ENCODE peak calls at places on chromosomes 6 and 20, in five cellular contexts. One of them, this sample, is unnamed.

GRCh38 chr6:127907960-127908640 is 7.2 kb upstream of the THEMIS start:
- DNase-seq in astrocyte of the spinal cord: no peak
- DNase-seq in fibroblast of lung: no peak
- DNase-seq in gastrocnemius medialis: no peak
- DNase-seq in tibial artery: no peak
- DNase-seq in this sample: no peak

GRCh38 chr6:137451926-137452325 is 42.3 kb downstream of the OLIG3 start:
- DNase-seq in tibial artery: no peak
- DNase-seq in fibroblast of lung: peak
- DNase-seq in astrocyte of the spinal cord: peak
- DNase-seq in gastrocnemius medialis: no peak
- DNase-seq in this sample: peak

GRCh38 chr6:22248513-22249308 is 48.1 kb downstream of the PRL start:
- DNase-seq in fibroblast of lung: peak
- DNase-seq in gastrocnemius medialis: no peak
- DNase-seq in tibial artery: no peak
- DNase-seq in astrocyte of the spinal cord: peak
- DNase-seq in this sample: no peak

GRCh38 chr20:48531505-48531904 is 296.3 kb downstream of the PREX1 start:
- DNase-seq in astrocyte of the spinal cord: no peak
- DNase-seq in gastrocnemius medialis: no peak
- DNase-seq in tibial artery: no peak
- DNase-seq in fibroblast of lung: no peak
- DNase-seq in this sample: peak

GRCh38 chr6:138410972-138411667 is 7.1 kb downstream of the HEBP2 start:
- DNase-seq in fibroblast of lung: peak
- DNase-seq in gastrocnemius medialis: no peak
- DNase-seq in tibial artery: no peak
- DNase-seq in astrocyte of the spinal cord: peak
- DNase-seq in this sample: peak

GRCh38 chr6:124119591-124119990 is 315.9 kb downstream of the NKAIN2 start:
- DNase-seq in tibial artery: no peak
- DNase-seq in fibroblast of lung: no peak
- DNase-seq in gastrocnemius medialis: peak
- DNase-seq in astrocyte of the spinal cord: no peak
- DNase-seq in this sample: no peak

GRCh38 chr6:3584611-3585010 is 127.8 kb upstream of the SLC22A23 start:
- DNase-seq in tibial artery: no peak
- DNase-seq in gastrocnemius medialis: no peak
- DNase-seq in astrocyte of the spinal cord: no peak
- DNase-seq in fibroblast of lung: no peak
- DNase-seq in this sample: no peak

GRCh38 chr6:16344756-16345155 is 106.4 kb downstream of the GMPR start:
- DNase-seq in tibial artery: no peak
- DNase-seq in gastrocnemius medialis: no peak
- DNase-seq in fibroblast of lung: peak
- DNase-seq in astrocyte of the spinal cord: peak
- DNase-seq in this sample: peak

GRCh38 chr20:57274299-57274698 is 7.9 kb upstream of the BMP7 start:
- DNase-seq in astrocyte of the spinal cord: no peak
- DNase-seq in fibroblast of lung: no peak
- DNase-seq in gastrocnemius medialis: no peak
- DNase-seq in tibial artery: no peak
- DNase-seq in this sample: no peak

GRCh38 chr6:141848029-141848890 is 284.5 kb upstream of the GJE1 start:
- DNase-seq in astrocyte of the spinal cord: peak
- DNase-seq in tibial artery: no peak
- DNase-seq in fibroblast of lung: no peak
- DNase-seq in gastrocnemius medialis: no peak
- DNase-seq in this sample: peak

GRCh38 chr6:159134701-159135364 is 34.4 kb upstream of the FNDC1 start:
- DNase-seq in gastrocnemius medialis: peak
- DNase-seq in fibroblast of lung: peak
- DNase-seq in tibial artery: peak
- DNase-seq in astrocyte of the spinal cord: peak
- DNase-seq in this sample: peak

GRCh38 chr6:12008366-12009179 is 3.5 kb upstream of the HIVEP1 start:
- DNase-seq in tibial artery: peak
- DNase-seq in astrocyte of the spinal cord: peak
- DNase-seq in gastrocnemius medialis: peak
- DNase-seq in fibroblast of lung: peak
- DNase-seq in this sample: peak

GRCh38 chr6:101397199-101397598 is 3.7 kb downstream of the GRIK2 start:
- DNase-seq in gastrocnemius medialis: no peak
- DNase-seq in tibial artery: no peak
- DNase-seq in astrocyte of the spinal cord: peak
- DNase-seq in fibroblast of lung: peak
- DNase-seq in this sample: peak

GRCh38 chr6:82006027-82006738 is 241.4 kb downstream of the IBTK start:
- DNase-seq in gastrocnemius medialis: no peak
- DNase-seq in fibroblast of lung: peak
- DNase-seq in astrocyte of the spinal cord: peak
- DNase-seq in tibial artery: no peak
- DNase-seq in this sample: peak

GRCh38 chr6:88184921-88185320 is 18.8 kb upstream of the CNR1 start:
- DNase-seq in astrocyte of the spinal cord: no peak
- DNase-seq in tibial artery: no peak
- DNase-seq in fibroblast of lung: no peak
- DNase-seq in gastrocnemius medialis: no peak
- DNase-seq in this sample: no peak

GRCh38 chr6:89413006-89413400 is 930 bp upstream of the RRAGD start:
- DNase-seq in tibial artery: peak
- DNase-seq in gastrocnemius medialis: peak
- DNase-seq in fibroblast of lung: no peak
- DNase-seq in astrocyte of the spinal cord: no peak
- DNase-seq in this sample: no peak

GRCh38 chr6:6006428-6007310 is at the start of gene NRN1:
- DNase-seq in tibial artery: no peak
- DNase-seq in fibroblast of lung: no peak
- DNase-seq in astrocyte of the spinal cord: peak
- DNase-seq in gastrocnemius medialis: no peak
- DNase-seq in this sample: no peak

GRCh38 chr20:37243937-37244571 is 17.6 kb downstream of the GHRH start:
- DNase-seq in gastrocnemius medialis: peak
- DNase-seq in astrocyte of the spinal cord: no peak
- DNase-seq in tibial artery: no peak
- DNase-seq in fibroblast of lung: peak
- DNase-seq in this sample: no peak

GRCh38 chr6:145406733-145407256 is 328.5 kb downstream of the EPM2A start:
- DNase-seq in tibial artery: no peak
- DNase-seq in astrocyte of the spinal cord: no peak
- DNase-seq in gastrocnemius medialis: no peak
- DNase-seq in fibroblast of lung: no peak
- DNase-seq in this sample: no peak

GRCh38 chr20:23152308-23152892 is 66.3 kb upstream of the CD93 start:
- DNase-seq in fibroblast of lung: peak
- DNase-seq in tibial artery: peak
- DNase-seq in astrocyte of the spinal cord: peak
- DNase-seq in gastrocnemius medialis: peak
- DNase-seq in this sample: peak

GRCh38 chr20:57142667-57143066 is 123.8 kb downstream of the BMP7 start:
- DNase-seq in tibial artery: no peak
- DNase-seq in astrocyte of the spinal cord: no peak
- DNase-seq in fibroblast of lung: no peak
- DNase-seq in gastrocnemius medialis: no peak
- DNase-seq in this sample: no peak

GRCh38 chr6:25089442-25089841 is 153.7 kb upstream of the RIPOR2 start:
- DNase-seq in gastrocnemius medialis: no peak
- DNase-seq in tibial artery: no peak
- DNase-seq in astrocyte of the spinal cord: no peak
- DNase-seq in fibroblast of lung: no peak
- DNase-seq in this sample: no peak

GRCh38 chr6:17457405-17457804 is 64.0 kb downstream of the CAP2 start:
- DNase-seq in fibroblast of lung: no peak
- DNase-seq in astrocyte of the spinal cord: no peak
- DNase-seq in tibial artery: no peak
- DNase-seq in gastrocnemius medialis: no peak
- DNase-seq in this sample: no peak

GRCh38 chr20:63032861-63033634 is 26.3 kb upstream of the BHLHE23 start:
- DNase-seq in tibial artery: no peak
- DNase-seq in fibroblast of lung: no peak
- DNase-seq in astrocyte of the spinal cord: no peak
- DNase-seq in gastrocnemius medialis: no peak
- DNase-seq in this sample: no peak

DNA sequence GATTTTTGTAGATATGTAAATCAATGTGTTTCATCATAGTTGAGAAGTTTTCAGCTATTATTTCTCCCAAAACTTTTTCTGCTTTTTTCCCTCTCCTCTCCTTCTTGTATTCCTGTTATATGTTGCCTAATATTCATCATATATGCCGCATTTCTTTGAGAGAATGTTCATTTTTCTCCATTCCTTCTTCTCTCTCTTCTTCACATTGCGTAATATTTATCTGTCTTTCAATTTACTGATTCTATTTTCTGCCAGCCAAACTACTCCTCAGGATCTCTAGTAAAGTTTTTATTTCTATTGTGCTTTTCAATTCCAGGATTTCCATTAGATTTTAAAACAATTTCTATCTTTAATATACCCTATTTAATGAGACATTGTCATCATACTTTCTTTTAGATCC is 896.8 kb downstream of the EPHA7 start:
- DNase-seq in gastrocnemius medialis: no peak
- DNase-seq in tibial artery: no peak
- DNase-seq in fibroblast of lung: no peak
- DNase-seq in astrocyte of the spinal cord: no peak
- DNase-seq in this sample: no peak
- TF ChIP-seq CTCF in gastrocnemius medialis: no peak
- TF ChIP-seq CTCF in tibial artery: no peak
- TF ChIP-seq CTCF in fibroblast of lung: no peak
- TF ChIP-seq CTCF in astrocyte of the spinal cord: no peak
- TF ChIP-seq CTCF in this sample: no peak

GRCh38 chr20:17223553-17223952 is 3.3 kb upstream of the PCSK2 start:
- DNase-seq in gastrocnemius medialis: no peak
- DNase-seq in fibroblast of lung: no peak
- DNase-seq in astrocyte of the spinal cord: no peak
- DNase-seq in tibial artery: no peak
- DNase-seq in this sample: no peak
- TF ChIP-seq CTCF in gastrocnemius medialis: no peak
- TF ChIP-seq CTCF in fibroblast of lung: no peak
- TF ChIP-seq CTCF in astrocyte of the spinal cord: no peak
- TF ChIP-seq CTCF in tibial artery: no peak
- TF ChIP-seq CTCF in this sample: no peak

GRCh38 chr6:161035182-161035980 is 43.8 kb downstream of the MAP3K4 start:
- DNase-seq in fibroblast of lung: no peak
- DNase-seq in tibial artery: no peak
- DNase-seq in astrocyte of the spinal cord: no peak
- DNase-seq in gastrocnemius medialis: no peak
- DNase-seq in this sample: no peak
- TF ChIP-seq CTCF in fibroblast of lung: no peak
- TF ChIP-seq CTCF in tibial artery: no peak
- TF ChIP-seq CTCF in astrocyte of the spinal cord: no peak
- TF ChIP-seq CTCF in gastrocnemius medialis: no peak
- TF ChIP-seq CTCF in this sample: no peak

GRCh38 chr6:107179004-107179403 is 63.7 kb upstream of the BEND3 start:
- DNase-seq in tibial artery: no peak
- DNase-seq in fibroblast of lung: peak
- DNase-seq in gastrocnemius medialis: no peak
- DNase-seq in astrocyte of the spinal cord: no peak
- DNase-seq in this sample: peak
- TF ChIP-seq CTCF in tibial artery: no peak
- TF ChIP-seq CTCF in fibroblast of lung: peak
- TF ChIP-seq CTCF in gastrocnemius medialis: no peak
- TF ChIP-seq CTCF in astrocyte of the spinal cord: no peak
- TF ChIP-seq CTCF in this sample: peak